ENCODE peak calls at places on chromosome 2, in seven cellular contexts. S is HCT116, K is Peyer's patch, X is cardiac muscle cell, H is GM23338, C is HL-60, N is substantia nigra. Q is an unnamed sample.

GRCh38 chr2:72994282-72994990 is 77.1 kb downstream of the SFXN5 start:
- DNase-seq in K (no peak), C (no peak), H (no peak), S (no peak), N (no peak), X (no peak), Q (no peak)

GRCh38 chr2:86216577-86217555 is 17.6 kb downstream of the MRPL35 start:
- DNase-seq in K (no peak), S (no peak), N (no peak), C (no peak), H (no peak), X (no peak), Q (no peak)

GRCh38 chr2:6657872-6658271 is 207.8 kb downstream of the CMPK2 start:
- DNase-seq in K (no peak), S (no peak), X (no peak), N (no peak), C (no peak), H (no peak), Q (no peak)

GRCh38 chr2:223054193-223054781 is 2.3 kb downstream of the KCNE4 start:
- DNase-seq in H (no peak), X (no peak), C (peak), N (no peak), S (no peak), K (no peak), Q (no peak)

GRCh38 chr2:189050110-189050712 is 76.0 kb downstream of the COL3A1 start:
- DNase-seq in H (no peak), S (no peak), K (no peak), N (no peak), C (no peak), X (no peak), Q (no peak)

GRCh38 chr2:72943540-72944395 is 26.4 kb downstream of the EMX1 start:
- DNase-seq in H (no peak), K (no peak), X (no peak), N (no peak), S (no peak), C (no peak), Q (no peak)

GRCh38 chr2:203799905-203800304 is 67.7 kb upstream of the CTLA4 start:
- DNase-seq in C (no peak), K (no peak), N (no peak), X (no peak), H (no peak), S (no peak), Q (no peak)

GRCh38 chr2:44578401-44579135 is 216.8 kb downstream of the CAMKMT start:
- DNase-seq in X (no peak), S (no peak), K (no peak), H (no peak), C (peak), N (no peak), Q (no peak)

GRCh38 chr2:8605350-8606065 is 76.3 kb upstream of the ID2 start:
- DNase-seq in X (no peak), N (no peak), K (no peak), S (no peak), H (no peak), C (no peak), Q (peak)

GRCh38 chr2:122191331-122191730 is 435.9 kb downstream of the TSN start:
- DNase-seq in H (peak), S (peak), X (peak), C (peak), K (no peak), N (no peak), Q (no peak)

DNA sequence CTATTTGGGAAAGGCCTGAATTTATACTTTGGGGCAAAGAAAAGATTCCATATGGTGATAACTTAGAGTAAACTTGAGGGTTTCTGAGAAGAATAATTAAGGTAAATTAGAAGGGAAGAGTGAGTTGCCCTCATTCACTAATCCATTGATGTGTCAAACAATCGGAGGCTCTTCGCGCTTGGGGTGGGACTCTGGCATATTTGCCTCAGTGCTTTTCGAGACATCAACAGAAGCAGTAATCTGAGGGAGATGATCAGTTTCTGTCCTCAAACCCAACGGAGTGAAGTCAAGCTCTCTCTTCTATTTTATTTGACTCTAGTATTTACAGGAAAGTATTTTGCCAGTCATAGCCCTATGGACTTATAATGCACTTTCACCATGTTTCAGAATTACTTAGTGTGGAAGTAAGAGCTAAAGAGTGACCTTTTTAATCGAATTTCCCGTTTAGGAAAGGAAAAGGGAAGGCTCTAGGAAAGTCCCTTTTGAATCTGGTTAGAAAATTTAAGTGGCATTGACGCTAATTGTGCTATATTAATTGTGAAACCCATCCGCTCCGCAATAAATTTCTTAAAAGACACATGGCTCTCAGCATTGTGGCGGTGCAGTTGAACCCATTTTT is 1.3 kb downstream of the RAB10 start:
- DNase-seq in N (no peak), X (no peak), H (no peak), C (peak), K (no peak), S (no peak), Q (no peak)
- H3K27ac ChIP-seq in N (peak), X (peak), H (peak), C (peak), K (peak), S (no peak), Q (peak)

DNA sequence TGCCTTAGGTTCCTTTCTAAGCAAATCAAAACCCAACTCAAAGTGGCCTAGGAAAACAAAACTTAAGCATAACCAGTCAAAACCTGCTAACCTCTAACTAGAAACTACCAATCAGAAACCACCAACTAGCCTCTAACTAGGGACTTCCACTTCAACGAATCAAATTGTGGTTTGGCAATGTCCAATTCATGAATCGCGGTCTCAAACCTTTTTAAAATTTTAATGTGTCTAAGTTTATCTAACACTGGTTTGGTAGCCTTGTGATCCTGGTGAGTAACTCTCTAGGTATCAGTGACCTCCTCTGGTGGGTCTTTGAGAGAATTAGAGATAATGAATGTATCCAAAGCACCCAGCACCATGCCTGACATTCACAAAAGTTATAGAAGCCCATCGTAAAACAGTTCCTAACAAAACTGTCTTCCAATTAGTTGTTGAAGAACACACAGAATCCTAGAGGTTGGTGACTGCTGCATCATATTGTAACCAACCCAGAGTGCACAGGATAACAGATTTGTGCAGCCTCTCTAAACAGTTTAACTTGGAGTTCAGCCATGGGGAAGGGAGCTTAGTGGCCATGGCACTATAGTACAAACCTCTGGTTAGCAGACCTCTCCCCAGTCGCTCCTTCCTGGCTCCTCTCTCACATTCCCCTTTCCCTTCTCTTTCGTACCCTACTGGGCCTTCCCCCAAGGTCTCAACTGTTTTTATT is 45.2 kb upstream of the B3GNT2 start:
- DNase-seq in C (no peak), K (no peak), N (no peak), X (no peak), S (no peak), H (peak), Q (no peak)
- H3K27ac ChIP-seq in C (no peak), K (no peak), N (peak), X (peak), S (no peak), H (peak), Q (peak)

GRCh38 chr2:169361706-169362345 is 508 bp downstream of the LRP2 start:
- DNase-seq in S (no peak), N (no peak), X (peak), C (no peak), K (peak), H (peak), Q (no peak)
- H3K27ac ChIP-seq in S (no peak), N (peak), X (no peak), C (no peak), K (no peak), H (no peak), Q (no peak)

DNA sequence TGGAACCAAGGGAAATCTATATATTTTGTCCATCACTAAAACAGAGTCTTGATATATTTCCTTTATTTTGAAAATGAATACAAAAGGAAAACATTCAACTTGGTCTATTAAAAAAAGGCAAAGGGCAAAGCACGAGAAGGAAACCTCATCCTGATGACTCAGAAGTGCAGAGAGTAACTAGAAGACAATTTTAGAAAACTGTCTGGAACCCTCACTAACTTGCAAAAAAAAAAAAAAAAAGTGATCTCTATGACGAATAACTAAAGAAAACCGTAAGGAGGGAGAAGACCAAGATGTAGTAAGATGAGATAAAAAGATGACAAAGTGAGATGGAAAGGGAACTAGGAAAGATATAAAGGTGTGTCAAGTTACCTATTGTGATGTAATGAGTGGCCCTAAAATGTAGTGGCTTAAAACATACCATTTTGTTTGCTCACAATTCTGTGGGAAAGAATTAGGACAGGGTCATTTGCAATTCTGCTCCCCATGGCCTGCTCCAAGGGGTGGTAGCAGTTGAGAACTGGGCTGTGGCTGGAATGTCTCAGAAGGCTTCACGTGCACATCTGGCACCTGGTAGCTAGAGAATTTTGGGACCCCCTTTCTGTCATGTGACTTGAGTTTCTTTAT is 303.0 kb downstream of the DYSF start:
- DNase-seq in X (no peak), N (no peak), C (no peak), S (no peak), H (no peak), K (no peak), Q (no peak)
- H3K27ac ChIP-seq in X (no peak), N (no peak), C (no peak), S (no peak), H (no peak), K (no peak), Q (no peak)

DNA sequence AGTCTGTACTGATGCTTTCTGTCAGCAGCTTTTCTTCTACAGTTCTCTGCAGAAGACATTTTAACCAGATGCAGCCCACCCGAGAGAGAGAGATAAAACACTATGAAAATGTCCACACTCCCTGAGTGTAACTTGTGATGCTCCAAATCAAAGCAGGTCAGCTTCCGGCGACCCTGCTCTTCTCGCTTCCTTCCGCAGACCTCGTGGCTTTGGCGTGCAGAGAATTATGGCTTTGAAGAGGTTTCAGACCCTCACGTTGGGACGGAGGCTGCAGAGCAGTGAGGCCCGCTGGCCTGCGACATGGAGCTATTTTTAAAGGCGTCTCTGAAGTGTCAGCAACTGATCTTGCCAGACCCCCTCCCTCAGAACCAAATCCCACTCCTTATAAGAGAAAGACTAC is 41.8 kb downstream of the TMEM163 start:
- DNase-seq in S (no peak), N (no peak), H (no peak), X (peak), C (no peak), K (no peak), Q (no peak)
- H3K27ac ChIP-seq in S (no peak), N (no peak), H (no peak), X (peak), C (no peak), K (no peak), Q (no peak)

GRCh38 chr2:159083601-159084000 is 115.2 kb downstream of the TANC1 start:
- DNase-seq in S (no peak), H (no peak), K (no peak), N (no peak), X (no peak), C (no peak), Q (no peak)
- H3K27ac ChIP-seq in S (no peak), H (no peak), K (peak), N (no peak), X (no peak), C (no peak), Q (no peak)